ENCODE peak calls at places on chromosomes 5 and 9, in six cellular contexts. One of them, this sample, is unnamed.

GRCh38 chr9:125486576-125486975 is 220.4 kb downstream of the MAPKAP1 start:
- DNase-seq in ecto neural progenitor cell: no peak
- DNase-seq in substantia nigra: no peak
- DNase-seq in activated CD4-positive, alpha-beta T cell treated with anti-CD3 and anti-CD28 coated beads for 48 hours: no peak
- DNase-seq in NCI-H1092 treated with DMSO at 0.1 percent for 48 hours: no peak
- DNase-seq in activated CD4-positive, CD25-positive, alpha-beta regulatory T cell: no peak
- DNase-seq in this sample: no peak

GRCh38 chr5:40734986-40735385 is 20.8 kb downstream of the TTC33 start:
- DNase-seq in ecto neural progenitor cell: no peak
- DNase-seq in substantia nigra: no peak
- DNase-seq in activated CD4-positive, alpha-beta T cell treated with anti-CD3 and anti-CD28 coated beads for 48 hours: no peak
- DNase-seq in NCI-H1092 treated with DMSO at 0.1 percent for 48 hours: no peak
- DNase-seq in activated CD4-positive, CD25-positive, alpha-beta regulatory T cell: no peak
- DNase-seq in this sample: no peak

GRCh38 chr5:142324377-142324870 is 397 bp downstream of the SPRY4 start:
- DNase-seq in ecto neural progenitor cell: no peak
- DNase-seq in substantia nigra: no peak
- DNase-seq in activated CD4-positive, alpha-beta T cell treated with anti-CD3 and anti-CD28 coated beads for 48 hours: no peak
- DNase-seq in NCI-H1092 treated with DMSO at 0.1 percent for 48 hours: no peak
- DNase-seq in activated CD4-positive, CD25-positive, alpha-beta regulatory T cell: peak; percentile 12
- DNase-seq in this sample: no peak

GRCh38 chr9:122265265-122265900 is 701 bp downstream of the MRRF start:
- DNase-seq in ecto neural progenitor cell: no peak
- DNase-seq in substantia nigra: no peak
- DNase-seq in activated CD4-positive, alpha-beta T cell treated with anti-CD3 and anti-CD28 coated beads for 48 hours: no peak
- DNase-seq in NCI-H1092 treated with DMSO at 0.1 percent for 48 hours: peak; percentile 39
- DNase-seq in activated CD4-positive, CD25-positive, alpha-beta regulatory T cell: no peak
- DNase-seq in this sample: peak; percentile 73

GRCh38 chr9:138006576-138007233 is 129.1 kb downstream of the CACNA1B start:
- DNase-seq in ecto neural progenitor cell: peak; percentile 39
- DNase-seq in substantia nigra: no peak
- DNase-seq in activated CD4-positive, alpha-beta T cell treated with anti-CD3 and anti-CD28 coated beads for 48 hours: no peak
- DNase-seq in NCI-H1092 treated with DMSO at 0.1 percent for 48 hours: no peak
- DNase-seq in activated CD4-positive, CD25-positive, alpha-beta regulatory T cell: no peak
- DNase-seq in this sample: no peak

GRCh38 chr9:122389799-122390481 is 19.1 kb downstream of the PTGS1 start:
- DNase-seq in ecto neural progenitor cell: no peak
- DNase-seq in substantia nigra: no peak
- DNase-seq in activated CD4-positive, alpha-beta T cell treated with anti-CD3 and anti-CD28 coated beads for 48 hours: no peak
- DNase-seq in NCI-H1092 treated with DMSO at 0.1 percent for 48 hours: peak; percentile 29
- DNase-seq in activated CD4-positive, CD25-positive, alpha-beta regulatory T cell: no peak
- DNase-seq in this sample: peak; percentile 44

GRCh38 chr5:8474569-8474930 is 605.6 kb downstream of the MTRR start:
- DNase-seq in ecto neural progenitor cell: no peak
- DNase-seq in substantia nigra: no peak
- DNase-seq in activated CD4-positive, alpha-beta T cell treated with anti-CD3 and anti-CD28 coated beads for 48 hours: no peak
- DNase-seq in NCI-H1092 treated with DMSO at 0.1 percent for 48 hours: no peak
- DNase-seq in activated CD4-positive, CD25-positive, alpha-beta regulatory T cell: no peak
- DNase-seq in this sample: no peak

GRCh38 chr5:91906494-91906893 is 523.4 kb upstream of the ARRDC3 start:
- DNase-seq in ecto neural progenitor cell: no peak
- DNase-seq in substantia nigra: no peak
- DNase-seq in activated CD4-positive, alpha-beta T cell treated with anti-CD3 and anti-CD28 coated beads for 48 hours: no peak
- DNase-seq in NCI-H1092 treated with DMSO at 0.1 percent for 48 hours: no peak
- DNase-seq in activated CD4-positive, CD25-positive, alpha-beta regulatory T cell: no peak
- DNase-seq in this sample: no peak

GRCh38 chr5:38541174-38541724 is 15.2 kb downstream of the LIFR start:
- DNase-seq in ecto neural progenitor cell: no peak
- DNase-seq in substantia nigra: no peak
- DNase-seq in activated CD4-positive, alpha-beta T cell treated with anti-CD3 and anti-CD28 coated beads for 48 hours: no peak
- DNase-seq in NCI-H1092 treated with DMSO at 0.1 percent for 48 hours: peak; percentile 92
- DNase-seq in activated CD4-positive, CD25-positive, alpha-beta regulatory T cell: no peak
- DNase-seq in this sample: no peak

GRCh38 chr5:138369249-138369648 is 16.8 kb downstream of the KDM3B start:
- DNase-seq in ecto neural progenitor cell: no peak
- DNase-seq in substantia nigra: no peak
- DNase-seq in activated CD4-positive, alpha-beta T cell treated with anti-CD3 and anti-CD28 coated beads for 48 hours: no peak
- DNase-seq in NCI-H1092 treated with DMSO at 0.1 percent for 48 hours: no peak
- DNase-seq in activated CD4-positive, CD25-positive, alpha-beta regulatory T cell: no peak
- DNase-seq in this sample: no peak

GRCh38 chr9:109600142-109600541 is 102.0 kb upstream of the PTPN3 start:
- DNase-seq in ecto neural progenitor cell: no peak
- DNase-seq in substantia nigra: no peak
- DNase-seq in activated CD4-positive, alpha-beta T cell treated with anti-CD3 and anti-CD28 coated beads for 48 hours: no peak
- DNase-seq in NCI-H1092 treated with DMSO at 0.1 percent for 48 hours: no peak
- DNase-seq in activated CD4-positive, CD25-positive, alpha-beta regulatory T cell: no peak
- DNase-seq in this sample: no peak

GRCh38 chr5:125823572-125823971 is 599.6 kb upstream of the GRAMD2B start:
- DNase-seq in ecto neural progenitor cell: no peak
- DNase-seq in substantia nigra: no peak
- DNase-seq in activated CD4-positive, alpha-beta T cell treated with anti-CD3 and anti-CD28 coated beads for 48 hours: no peak
- DNase-seq in NCI-H1092 treated with DMSO at 0.1 percent for 48 hours: no peak
- DNase-seq in activated CD4-positive, CD25-positive, alpha-beta regulatory T cell: no peak
- DNase-seq in this sample: no peak

GRCh38 chr5:175878544-175879438 is 7.4 kb downstream of the CPLX2 start:
- DNase-seq in ecto neural progenitor cell: peak; percentile 76
- DNase-seq in substantia nigra: no peak
- DNase-seq in activated CD4-positive, alpha-beta T cell treated with anti-CD3 and anti-CD28 coated beads for 48 hours: no peak
- DNase-seq in NCI-H1092 treated with DMSO at 0.1 percent for 48 hours: no peak
- DNase-seq in activated CD4-positive, CD25-positive, alpha-beta regulatory T cell: no peak
- DNase-seq in this sample: no peak

GRCh38 chr5:18216016-18216415 is 581.8 kb downstream of the TAF11L14 start:
- DNase-seq in ecto neural progenitor cell: no peak
- DNase-seq in substantia nigra: no peak
- DNase-seq in activated CD4-positive, alpha-beta T cell treated with anti-CD3 and anti-CD28 coated beads for 48 hours: no peak
- DNase-seq in NCI-H1092 treated with DMSO at 0.1 percent for 48 hours: no peak
- DNase-seq in activated CD4-positive, CD25-positive, alpha-beta regulatory T cell: no peak
- DNase-seq in this sample: no peak

GRCh38 chr9:5698810-5699556 is 70.1 kb downstream of the RIC1 start:
- DNase-seq in ecto neural progenitor cell: no peak
- DNase-seq in substantia nigra: no peak
- DNase-seq in activated CD4-positive, alpha-beta T cell treated with anti-CD3 and anti-CD28 coated beads for 48 hours: no peak
- DNase-seq in NCI-H1092 treated with DMSO at 0.1 percent for 48 hours: no peak
- DNase-seq in activated CD4-positive, CD25-positive, alpha-beta regulatory T cell: no peak
- DNase-seq in this sample: no peak

GRCh38 chr5:76787237-76787636 is 31.6 kb upstream of the F2RL1 start:
- DNase-seq in ecto neural progenitor cell: no peak
- DNase-seq in substantia nigra: no peak
- DNase-seq in activated CD4-positive, alpha-beta T cell treated with anti-CD3 and anti-CD28 coated beads for 48 hours: no peak
- DNase-seq in NCI-H1092 treated with DMSO at 0.1 percent for 48 hours: no peak
- DNase-seq in activated CD4-positive, CD25-positive, alpha-beta regulatory T cell: no peak
- DNase-seq in this sample: no peak

GRCh38 chr9:19424176-19424779 is 15.5 kb downstream of the ACER2 start:
- DNase-seq in ecto neural progenitor cell: no peak
- DNase-seq in substantia nigra: no peak
- DNase-seq in activated CD4-positive, alpha-beta T cell treated with anti-CD3 and anti-CD28 coated beads for 48 hours: no peak
- DNase-seq in NCI-H1092 treated with DMSO at 0.1 percent for 48 hours: no peak
- DNase-seq in activated CD4-positive, CD25-positive, alpha-beta regulatory T cell: no peak
- DNase-seq in this sample: no peak

This sample was measured in KG1.